ENCODE peak calls at places on chromosomes 12 and 14, in ten cellular contexts. F, E, Z, A, M, P, V, H, K and N are unnamed samples.

GRCh38 chr12:71945121-71945520 is 6.5 kb downstream of the TPH2 start:
- DNase-seq in P (no peak), K (no peak), E (no peak), Z (no peak), F (no peak), A (no peak), H (no peak), V (no peak), M (no peak), N (no peak)

GRCh38 chr14:69300601-69301221 is 40.8 kb downstream of the GALNT16 start:
- DNase-seq in E (no peak), M (no peak), V (peak; percentile 9), F (no peak), P (no peak), H (no peak), K (no peak), Z (no peak), A (no peak), N (no peak)

GRCh38 chr14:23579739-23580138 is 1.1 kb upstream of the JPH4 start:
- DNase-seq in Z (no peak), A (no peak), E (no peak), K (no peak), M (no peak), P (no peak), V (no peak), H (no peak), F (no peak), N (no peak)

GRCh38 chr12:116880817-116881324 is 370 bp downstream of the HRK start:
- DNase-seq in Z (no peak), F (no peak), A (peak; percentile 32), M (no peak), H (peak; percentile 66), K (no peak), P (peak; percentile 22), V (peak; percentile 52), E (peak; percentile 15), N (peak; percentile 33)

GRCh38 chr12:107732365-107732764 is 28.6 kb downstream of the PRDM4 start:
- DNase-seq in K (no peak), P (no peak), E (no peak), F (no peak), H (no peak), M (no peak), A (no peak), V (no peak), Z (no peak), N (no peak)

GRCh38 chr14:24055971-24056799 is 4.4 kb downstream of the CARMIL3 start:
- DNase-seq in H (no peak), A (no peak), F (no peak), P (no peak), V (no peak), Z (no peak), E (no peak), M (no peak), K (no peak), N (no peak)

GRCh38 chr14:63996575-63997220 is 143.9 kb downstream of the SYNE2 start:
- DNase-seq in E (no peak), A (peak; percentile 11), F (peak; percentile 39), Z (no peak), H (no peak), K (no peak), V (no peak), M (no peak), P (no peak), N (no peak)

GRCh38 chr12:91017043-91017442 is 12.3 kb upstream of the EPYC start:
- DNase-seq in P (no peak), M (no peak), Z (no peak), A (no peak), F (no peak), K (no peak), V (no peak), E (no peak), H (no peak), N (no peak)

GRCh38 chr12:76470028-76470939 is 89.3 kb downstream of the OSBPL8 start:
- DNase-seq in M (peak; percentile 75), P (no peak), Z (no peak), A (peak; percentile 84), K (peak; percentile 51), H (no peak), F (peak; percentile 89), V (no peak), E (no peak), N (no peak)

GRCh38 chr12:12645485-12645884 is 33.8 kb downstream of the CREBL2 start:
- DNase-seq in M (peak; percentile 3), A (peak; percentile 43), E (no peak), V (peak; percentile 29), F (peak; percentile 22), P (no peak), Z (no peak), K (no peak), H (no peak), N (no peak)

GRCh38 chr12:116377194-116377735 is 99.8 kb upstream of the MED13L start:
- DNase-seq in A (no peak), P (no peak), E (no peak), Z (no peak), H (no peak), V (no peak), K (no peak), M (no peak), F (no peak), N (no peak)

GRCh38 chr14:97350894-97351713 is 553.9 kb downstream of the VRK1 start:
- DNase-seq in E (no peak), A (no peak), K (no peak), Z (no peak), H (no peak), M (no peak), V (no peak), F (no peak), P (no peak), N (no peak)

GRCh38 chr12:12336049-12336411 is 14.0 kb downstream of the MANSC1 start:
- DNase-seq in H (peak; percentile 32), F (peak; percentile 74), E (no peak), P (no peak), A (no peak), M (no peak), K (no peak), Z (no peak), V (no peak), N (no peak)

GRCh38 chr12:107545737-107546363 is 139.7 kb upstream of the PWP1 start:
- DNase-seq in V (no peak), A (peak; percentile 82), E (no peak), H (no peak), M (no peak), K (peak; percentile 20), Z (no peak), P (no peak), F (no peak), N (no peak)

GRCh38 chr14:103563089-103563620 is 395 bp downstream of the COA8 start:
- DNase-seq in K (no peak), F (peak; percentile 38), A (no peak), Z (no peak), M (peak; percentile 59), P (no peak), E (no peak), V (no peak), H (no peak), N (peak; percentile 27)

GRCh38 chr14:105885561-105886320 is 359.4 kb downstream of the TMEM121 start:
- DNase-seq in H (no peak), F (no peak), M (no peak), K (no peak), Z (no peak), P (no peak), V (peak; percentile 10), E (no peak), A (no peak), N (no peak)

GRCh38 chr12:93526786-93527428 is 45.6 kb upstream of the SOCS2 start:
- DNase-seq in K (peak; percentile 85), A (peak; percentile 95), V (no peak), M (peak; percentile 70), F (peak; percentile 82), E (no peak), H (peak; percentile 14), P (no peak), Z (no peak), N (peak; percentile 8)